ENCODE peak calls at places on chromosomes 6 and 20, in six cellular contexts. One of them, this sample, is unnamed.

GRCh38 chr6:44256291-44257006 is 879 bp downstream of the SLC35B2 start:
- DNase-seq in tibial nerve: no peak
- DNase-seq in neuronal stem cell: no peak
- DNase-seq in AG04450: no peak
- DNase-seq in mesendoderm: peak
- DNase-seq in lower lobe of right lung: no peak
- DNase-seq in this sample: peak

GRCh38 chr6:154500769-154501171 is 9.7 kb downstream of the CNKSR3 start:
- DNase-seq in mesendoderm: peak
- DNase-seq in neuronal stem cell: no peak
- DNase-seq in tibial nerve: no peak
- DNase-seq in lower lobe of right lung: no peak
- DNase-seq in AG04450: no peak
- DNase-seq in this sample: no peak

GRCh38 chr6:45930419-45931059 is 85.1 kb downstream of the CLIC5 start:
- DNase-seq in AG04450: peak
- DNase-seq in neuronal stem cell: peak
- DNase-seq in mesendoderm: peak
- DNase-seq in lower lobe of right lung: peak
- DNase-seq in tibial nerve: peak
- DNase-seq in this sample: peak

GRCh38 chr6:56388414-56388752 is 141.0 kb upstream of the COL21A1 start:
- DNase-seq in mesendoderm: no peak
- DNase-seq in tibial nerve: no peak
- DNase-seq in lower lobe of right lung: no peak
- DNase-seq in neuronal stem cell: no peak
- DNase-seq in AG04450: no peak
- DNase-seq in this sample: no peak

GRCh38 chr6:29014729-29015608 is 9.9 kb upstream of the ZNF311 start:
- DNase-seq in tibial nerve: no peak
- DNase-seq in lower lobe of right lung: no peak
- DNase-seq in AG04450: no peak
- DNase-seq in mesendoderm: peak
- DNase-seq in neuronal stem cell: no peak
- DNase-seq in this sample: no peak

GRCh38 chr6:34190504-34191122 is 44.7 kb upstream of the GRM4 start:
- DNase-seq in lower lobe of right lung: no peak
- DNase-seq in tibial nerve: no peak
- DNase-seq in AG04450: no peak
- DNase-seq in neuronal stem cell: no peak
- DNase-seq in mesendoderm: peak
- DNase-seq in this sample: no peak

GRCh38 chr6:170147832-170148708 is 142.8 kb downstream of the DLL1 start:
- DNase-seq in lower lobe of right lung: peak
- DNase-seq in mesendoderm: peak
- DNase-seq in tibial nerve: no peak
- DNase-seq in AG04450: no peak
- DNase-seq in neuronal stem cell: no peak
- DNase-seq in this sample: no peak

GRCh38 chr20:17866234-17867001 is 102.2 kb downstream of the SNX5 start:
- DNase-seq in tibial nerve: no peak
- DNase-seq in AG04450: no peak
- DNase-seq in neuronal stem cell: no peak
- DNase-seq in lower lobe of right lung: no peak
- DNase-seq in mesendoderm: peak
- DNase-seq in this sample: no peak

GRCh38 chr20:47574616-47575401 is 73.1 kb downstream of the NCOA3 start:
- DNase-seq in neuronal stem cell: no peak
- DNase-seq in mesendoderm: no peak
- DNase-seq in tibial nerve: no peak
- DNase-seq in AG04450: no peak
- DNase-seq in lower lobe of right lung: no peak
- DNase-seq in this sample: no peak

GRCh38 chr20:63782051-63782471 is 42.5 kb downstream of the SLC2A4RG start:
- DNase-seq in AG04450: no peak
- DNase-seq in lower lobe of right lung: no peak
- DNase-seq in neuronal stem cell: no peak
- DNase-seq in mesendoderm: peak
- DNase-seq in tibial nerve: no peak
- DNase-seq in this sample: no peak

GRCh38 chr6:69580696-69581095 is 216.1 kb downstream of the LMBRD1 start:
- DNase-seq in AG04450: no peak
- DNase-seq in neuronal stem cell: no peak
- DNase-seq in mesendoderm: no peak
- DNase-seq in lower lobe of right lung: no peak
- DNase-seq in tibial nerve: no peak
- DNase-seq in this sample: no peak

GRCh38 chr20:41599699-41600104 is 18.5 kb downstream of the CHD6 start:
- DNase-seq in mesendoderm: no peak
- DNase-seq in AG04450: no peak
- DNase-seq in lower lobe of right lung: no peak
- DNase-seq in neuronal stem cell: no peak
- DNase-seq in tibial nerve: no peak
- DNase-seq in this sample: no peak

GRCh38 chr6:142846459-142846831 is 98.5 kb downstream of the HIVEP2 start:
- DNase-seq in neuronal stem cell: no peak
- DNase-seq in AG04450: no peak
- DNase-seq in lower lobe of right lung: no peak
- DNase-seq in tibial nerve: no peak
- DNase-seq in mesendoderm: peak
- DNase-seq in this sample: no peak

GRCh38 chr6:128069180-128069579 is 168.3 kb upstream of the THEMIS start:
- DNase-seq in mesendoderm: no peak
- DNase-seq in neuronal stem cell: no peak
- DNase-seq in AG04450: peak
- DNase-seq in tibial nerve: no peak
- DNase-seq in lower lobe of right lung: no peak
- DNase-seq in this sample: no peak

GRCh38 chr6:11763460-11764249 is 14.9 kb downstream of the ADTRP start:
- DNase-seq in mesendoderm: no peak
- DNase-seq in tibial nerve: no peak
- DNase-seq in lower lobe of right lung: no peak
- DNase-seq in AG04450: no peak
- DNase-seq in neuronal stem cell: peak
- DNase-seq in this sample: no peak

GRCh38 chr6:158516098-158516497 is 43.8 kb upstream of the TMEM181 start:
- DNase-seq in lower lobe of right lung: no peak
- DNase-seq in tibial nerve: no peak
- DNase-seq in neuronal stem cell: no peak
- DNase-seq in mesendoderm: no peak
- DNase-seq in AG04450: no peak
- DNase-seq in this sample: no peak

GRCh38 chr20:21322083-21322710 is 19.1 kb downstream of the XRN2 start:
- DNase-seq in mesendoderm: no peak
- DNase-seq in neuronal stem cell: no peak
- DNase-seq in AG04450: no peak
- DNase-seq in tibial nerve: no peak
- DNase-seq in lower lobe of right lung: no peak
- DNase-seq in this sample: no peak

DNA sequence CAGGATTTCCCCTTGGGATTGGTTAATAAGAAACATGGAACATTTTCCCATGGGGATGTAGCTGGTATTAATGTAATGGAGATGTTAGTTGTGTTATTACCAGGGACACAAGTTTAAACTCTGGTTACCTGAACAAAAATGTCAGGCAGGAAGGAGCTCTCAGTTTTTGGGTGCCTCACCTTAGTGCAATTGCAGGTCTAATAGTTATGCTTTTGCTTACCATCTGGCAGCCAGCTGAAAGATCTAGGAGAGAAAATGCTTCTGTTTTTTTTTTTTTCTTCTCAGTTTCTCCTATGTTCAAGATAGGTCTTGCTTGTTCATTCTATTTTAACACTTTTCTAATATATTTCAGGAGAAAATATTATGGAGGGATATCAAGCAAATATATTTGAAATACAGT is 4.1 kb upstream of the UBE2J1 start:
- DNase-seq in neuronal stem cell: no peak
- DNase-seq in AG04450: no peak
- DNase-seq in lower lobe of right lung: no peak
- DNase-seq in mesendoderm: no peak
- DNase-seq in tibial nerve: no peak
- DNase-seq in this sample: no peak
- H3K27ac ChIP-seq in neuronal stem cell: no peak
- H3K27ac ChIP-seq in AG04450: no peak
- H3K27ac ChIP-seq in lower lobe of right lung: no peak
- H3K27ac ChIP-seq in mesendoderm: no peak
- H3K27ac ChIP-seq in tibial nerve: peak
- H3K27ac ChIP-seq in this sample: no peak

DNA sequence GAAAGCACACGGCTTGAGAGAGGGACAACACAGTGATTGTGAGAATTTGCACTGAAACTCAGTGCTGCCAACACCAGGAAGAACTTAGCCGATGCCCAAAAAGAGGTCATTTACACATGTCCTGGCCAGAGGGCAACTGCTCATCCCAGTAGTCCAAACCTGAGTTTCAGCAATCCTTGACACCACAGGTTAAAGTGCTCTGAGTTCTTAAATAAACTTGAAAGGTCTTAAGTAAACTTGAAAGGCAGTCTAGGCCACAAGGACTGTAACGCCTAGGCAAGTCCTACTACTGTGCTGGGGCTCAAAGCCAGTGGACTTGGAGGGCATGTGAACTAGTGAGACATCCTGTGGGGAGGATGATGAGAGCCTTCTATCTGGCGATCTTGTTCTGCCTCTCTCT is 14.1 kb downstream of the SNX14 start:
- DNase-seq in lower lobe of right lung: no peak
- DNase-seq in mesendoderm: peak
- DNase-seq in tibial nerve: no peak
- DNase-seq in neuronal stem cell: no peak
- DNase-seq in AG04450: no peak
- DNase-seq in this sample: no peak
- H3K27ac ChIP-seq in lower lobe of right lung: no peak
- H3K27ac ChIP-seq in mesendoderm: no peak
- H3K27ac ChIP-seq in tibial nerve: no peak
- H3K27ac ChIP-seq in neuronal stem cell: no peak
- H3K27ac ChIP-seq in AG04450: no peak
- H3K27ac ChIP-seq in this sample: peak

DNA sequence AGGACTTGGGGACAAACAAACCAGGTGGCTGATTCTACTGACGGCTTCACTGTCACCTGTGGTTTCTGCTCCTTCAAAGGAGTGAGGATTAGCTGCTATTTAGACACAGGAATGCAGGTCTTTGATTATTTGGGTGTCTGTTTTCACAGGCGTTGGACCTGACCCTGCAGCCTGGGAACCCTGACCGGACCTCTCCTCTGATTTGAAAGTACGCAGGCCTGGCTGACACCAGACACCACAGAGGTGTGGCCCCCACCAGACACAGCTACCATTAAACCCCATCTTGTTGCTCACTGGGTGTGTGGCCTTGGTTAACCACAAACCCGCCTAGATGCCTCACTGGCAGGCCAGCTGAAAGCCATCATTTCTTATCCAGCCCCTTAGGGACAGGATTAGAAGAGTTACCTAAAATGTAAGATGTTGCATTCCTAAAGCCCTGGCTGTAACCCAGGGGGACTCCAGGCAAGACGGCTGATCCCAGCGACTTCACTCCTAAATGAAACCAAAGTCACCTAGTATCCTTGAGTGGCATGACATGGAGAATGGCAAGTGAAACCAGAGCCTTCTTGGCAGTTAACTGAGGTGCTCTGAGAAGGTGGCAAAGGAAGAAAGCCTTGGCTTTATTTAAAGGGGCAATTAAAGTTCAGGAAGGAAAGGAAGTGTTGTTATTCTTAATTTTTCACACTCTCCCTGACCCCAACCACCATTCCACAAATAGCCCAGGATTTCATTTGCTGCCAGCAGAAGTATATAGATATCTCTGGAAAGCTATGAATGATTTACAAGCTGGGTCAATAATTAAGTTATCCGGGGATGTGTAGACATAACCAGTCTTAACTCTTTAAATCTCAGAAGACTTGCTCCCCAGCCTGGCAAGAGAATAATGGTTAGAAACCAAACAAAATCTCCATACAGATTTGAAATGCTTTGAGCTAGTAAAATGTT is 169.9 kb downstream of the QRSL1 start:
- DNase-seq in AG04450: peak
- DNase-seq in neuronal stem cell: no peak
- DNase-seq in tibial nerve: no peak
- DNase-seq in lower lobe of right lung: no peak
- DNase-seq in mesendoderm: peak
- DNase-seq in this sample: no peak
- H3K27ac ChIP-seq in AG04450: no peak
- H3K27ac ChIP-seq in neuronal stem cell: no peak
- H3K27ac ChIP-seq in tibial nerve: no peak
- H3K27ac ChIP-seq in lower lobe of right lung: no peak
- H3K27ac ChIP-seq in mesendoderm: no peak
- H3K27ac ChIP-seq in this sample: peak

GRCh38 chr20:38811769-38812168 is 6.3 kb downstream of the PPP1R16B start:
- DNase-seq in neuronal stem cell: no peak
- DNase-seq in lower lobe of right lung: no peak
- DNase-seq in tibial nerve: no peak
- DNase-seq in mesendoderm: no peak
- DNase-seq in AG04450: no peak
- DNase-seq in this sample: no peak
- H3K27ac ChIP-seq in neuronal stem cell: no peak
- H3K27ac ChIP-seq in lower lobe of right lung: no peak
- H3K27ac ChIP-seq in tibial nerve: no peak
- H3K27ac ChIP-seq in mesendoderm: no peak
- H3K27ac ChIP-seq in AG04450: no peak
- H3K27ac ChIP-seq in this sample: no peak

This sample was measured in psoas muscle.